ENCODE peak calls at places on chromosomes 7 and 10, in nine cellular contexts. O is EH; I is mammary epithelial cell; W is progenitor cell of endocrine pancreas; S is ascending aorta; H is NCI-H748 treated with DMSO at 0.1 percent for 48 hours; X is activated T-cell treated with anti-CD3 and anti-CD28 coated beads, Interleukin-2, amount 50 U/mL, for 24 hours; Z is stromal cell of bone marrow; A is WTC11. M is an unnamed sample.

GRCh38 chr10:26310361-26310760 is 93.8 kb downstream of the GAD2 start:
- DNase-seq in O (no peak), I (no peak), W (no peak), S (no peak), H (no peak), X (no peak), Z (no peak), A (no peak), M (no peak)

GRCh38 chr7:3682028-3682712 is 381.1 kb downstream of the SDK1 start:
- DNase-seq in O (no peak), I (no peak), W (no peak), S (no peak), H (no peak), X (no peak), Z (no peak), A (no peak), M (no peak)

GRCh38 chr7:92845736-92846135 is 9.4 kb upstream of the CDK6 start:
- DNase-seq in O (no peak), I (no peak), W (no peak), S (no peak), H (no peak), X (no peak), Z (no peak), A (no peak), M (no peak)

GRCh38 chr7:46705416-46706255 is 784.6 kb upstream of the IGFBP3 start:
- DNase-seq in O (peak), I (no peak), W (no peak), S (no peak), H (no peak), X (no peak), Z (no peak), A (no peak), M (peak)

GRCh38 chr10:132371641-132372081 is 25.3 kb upstream of the PWWP2B start:
- DNase-seq in O (no peak), I (no peak), W (no peak), S (no peak), H (no peak), X (peak), Z (no peak), A (no peak), M (no peak)

GRCh38 chr10:93334901-93335312 is 147.2 kb downstream of the MYOF start:
- DNase-seq in O (peak), I (peak), W (no peak), S (no peak), H (peak), X (no peak), Z (no peak), A (no peak), M (peak)

GRCh38 chr10:132595850-132596249 is 58.3 kb downstream of the INPP5A start:
- DNase-seq in O (peak), I (no peak), W (no peak), S (no peak), H (no peak), X (no peak), Z (no peak), A (no peak), M (no peak)

GRCh38 chr7:7768977-7769376 is 50.6 kb upstream of the RPA3 start:
- DNase-seq in O (no peak), I (no peak), W (no peak), S (no peak), H (no peak), X (no peak), Z (no peak), A (no peak), M (no peak)

GRCh38 chr7:2807455-2807845 is 36.7 kb downstream of the GNA12 start:
- DNase-seq in O (no peak), I (no peak), W (no peak), S (no peak), H (no peak), X (no peak), Z (no peak), A (no peak), M (no peak)

GRCh38 chr10:3853547-3853989 is 68.6 kb upstream of the KLF6 start:
- DNase-seq in O (peak), I (no peak), W (no peak), S (no peak), H (no peak), X (no peak), Z (no peak), A (no peak), M (no peak)

GRCh38 chr7:124692420-124692819 is 73.2 kb downstream of the GPR37 start:
- DNase-seq in O (no peak), I (no peak), W (no peak), S (no peak), H (no peak), X (no peak), Z (peak), A (no peak), M (no peak)

GRCh38 chr10:133105686-133106390 is 18.1 kb downstream of the ADGRA1 start:
- DNase-seq in O (no peak), I (no peak), W (no peak), S (no peak), H (no peak), X (no peak), Z (no peak), A (no peak), M (no peak)

GRCh38 chr7:2032030-2032875 is 200.5 kb downstream of the MAD1L1 start:
- DNase-seq in O (peak), I (no peak), W (no peak), S (no peak), H (no peak), X (no peak), Z (no peak), A (no peak), M (no peak)

GRCh38 chr7:143225047-143225446 is 3.2 kb downstream of the TAS2R40 start:
- DNase-seq in O (no peak), I (no peak), W (no peak), S (no peak), H (no peak), X (no peak), Z (no peak), A (no peak), M (no peak)

GRCh38 chr10:112713411-112713810 is 236.6 kb upstream of the TCF7L2 start:
- DNase-seq in O (peak), I (no peak), W (no peak), S (no peak), H (no peak), X (no peak), Z (no peak), A (no peak), M (no peak)

GRCh38 chr10:115624448-115624847 is 531.3 kb downstream of the ATRNL1 start:
- DNase-seq in O (peak), I (no peak), W (no peak), S (no peak), H (no peak), X (no peak), Z (no peak), A (no peak), M (no peak)

GRCh38 chr7:47430422-47430821 is 151.5 kb downstream of the TNS3 start:
- DNase-seq in O (no peak), I (no peak), W (no peak), S (no peak), H (no peak), X (no peak), Z (no peak), A (no peak), M (no peak)

GRCh38 chr10:8402469-8403074 is 348.1 kb downstream of the GATA3 start:
- DNase-seq in O (no peak), I (no peak), W (no peak), S (no peak), H (no peak), X (no peak), Z (no peak), A (no peak), M (no peak)

GRCh38 chr10:52818019-52818418 is 45.4 kb upstream of the MBL2 start:
- DNase-seq in O (peak), I (peak), W (no peak), S (no peak), H (peak), X (no peak), Z (peak), A (no peak), M (peak)

GRCh38 chr10:101759354-101760247 is 16.3 kb downstream of the FGF8 start:
- DNase-seq in O (no peak), I (no peak), W (no peak), S (no peak), H (no peak), X (no peak), Z (no peak), A (no peak), M (no peak)

GRCh38 chr7:22675436-22675835 is 51.6 kb upstream of the IL6 start:
- DNase-seq in O (no peak), I (no peak), W (no peak), S (no peak), H (no peak), X (no peak), Z (no peak), A (no peak), M (no peak)

GRCh38 chr10:29807407-29807806 is 172.6 kb upstream of the SVIL start:
- DNase-seq in O (peak), I (peak), W (no peak), S (no peak), H (no peak), X (no peak), Z (peak), A (no peak), M (peak)

GRCh38 chr7:25666671-25667060 is 438.4 kb upstream of the NPVF start:
- DNase-seq in O (no peak), I (no peak), W (no peak), S (no peak), H (no peak), X (no peak), Z (no peak), A (no peak), M (no peak)